ENCODE peak calls at places on chromosomes 16 and 17, in five cellular contexts. S is dorsolateral prefrontal cortex; O is CD4-positive, alpha-beta T cell; D is prostate gland; J is tibial nerve. P is an unnamed sample.

GRCh38 chr17:43722921-43723665 is 35.5 kb downstream of the SOST start:
- DNase-seq in S (no peak), O (no peak), D (no peak), J (no peak), P (peak; percentile 35)

GRCh38 chr16:28237754-28238357 is 26.1 kb upstream of the XPO6 start:
- DNase-seq in S (no peak), O (no peak), D (no peak), J (no peak), P (no peak)

GRCh38 chr16:75097941-75098897 is 18.4 kb downstream of the LDHD start:
- DNase-seq in S (no peak), O (peak; percentile 74), D (no peak), J (no peak), P (no peak)

GRCh38 chr16:50282010-50282538 is 15.7 kb downstream of the ADCY7 start:
- DNase-seq in S (peak; percentile 56), O (peak; percentile 56), D (peak; percentile 25), J (no peak), P (peak; percentile 81)

GRCh38 chr17:64387545-64388171 is 3.0 kb downstream of the PECAM1 start:
- DNase-seq in S (no peak), O (no peak), D (no peak), J (no peak), P (no peak)

GRCh38 chr16:54000361-54000760 is 286.2 kb downstream of the IRX3 start:
- DNase-seq in S (no peak), O (no peak), D (no peak), J (no peak), P (no peak)

GRCh38 chr17:76132574-76133338 is 8.3 kb downstream of the FOXJ1 start:
- DNase-seq in S (no peak), O (no peak), D (peak; percentile 79), J (no peak), P (peak; percentile 83)

GRCh38 chr17:20156196-20157077 is 147.3 kb downstream of the SPECC1 start:
- DNase-seq in S (no peak), O (peak; percentile 12), D (peak; percentile 40), J (no peak), P (peak; percentile 62)

GRCh38 chr16:10153993-10154788 is 28.0 kb downstream of the GRIN2A start:
- DNase-seq in S (no peak), O (no peak), D (no peak), J (no peak), P (no peak)

DNA sequence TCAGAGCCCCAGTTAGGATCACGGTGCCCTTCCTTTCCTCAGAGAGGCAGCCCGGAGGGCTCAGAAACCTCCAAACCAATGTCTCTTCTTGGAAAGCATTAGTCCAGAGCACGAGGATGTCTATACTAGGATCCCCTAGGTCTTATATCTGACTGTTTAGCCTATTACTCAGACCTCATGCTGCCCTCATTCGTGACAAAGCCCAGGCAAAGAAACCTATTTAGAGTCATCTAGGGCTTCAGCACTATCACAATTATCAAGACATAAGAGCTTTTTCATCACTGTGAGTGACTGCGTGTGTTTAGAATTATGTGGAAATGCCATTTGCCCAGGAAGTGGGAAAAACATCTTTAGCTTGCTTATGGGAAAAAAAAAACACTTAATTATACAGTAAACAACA is 159.8 kb upstream of the NOL11 start:
- DNase-seq in S (no peak), O (no peak), D (no peak), J (no peak), P (no peak)
- H3K27ac ChIP-seq in S (no peak overlapping the region), O (no peak overlapping the region), D (no peak overlapping the region), J (no peak overlapping the region), P (no peak overlapping the region)

GRCh38 chr16:8848231-8848938 is 20.4 kb downstream of the CARHSP1 start:
- DNase-seq in S (peak; percentile 26), O (no peak), D (no peak), J (no peak), P (no peak)
- H3K27ac ChIP-seq in S (no peak overlapping the region), O (no peak overlapping the region), D (no peak overlapping the region), J (peak overlapping the region; percentile 74), P (no peak overlapping the region)

GRCh38 chr16:23380501-23380951 is 72.5 kb downstream of the COG7 start:
- DNase-seq in S (no peak), O (no peak), D (no peak), J (no peak), P (no peak)

GRCh38 chr16:23377071-23377931 is 75.2 kb downstream of the SCNN1B start:
- DNase-seq in S (no peak), O (no peak), D (no peak), J (no peak), P (no peak)

GRCh38 chr16:23378256-23378655 is 74.7 kb downstream of the COG7 start:
- DNase-seq in S (no peak), O (no peak), D (no peak), J (no peak), P (no peak)

GRCh38 chr16:23378921-23379320 is 74.1 kb downstream of the COG7 start:
- DNase-seq in S (no peak), O (no peak), D (no peak), J (no peak), P (no peak)

DNA sequence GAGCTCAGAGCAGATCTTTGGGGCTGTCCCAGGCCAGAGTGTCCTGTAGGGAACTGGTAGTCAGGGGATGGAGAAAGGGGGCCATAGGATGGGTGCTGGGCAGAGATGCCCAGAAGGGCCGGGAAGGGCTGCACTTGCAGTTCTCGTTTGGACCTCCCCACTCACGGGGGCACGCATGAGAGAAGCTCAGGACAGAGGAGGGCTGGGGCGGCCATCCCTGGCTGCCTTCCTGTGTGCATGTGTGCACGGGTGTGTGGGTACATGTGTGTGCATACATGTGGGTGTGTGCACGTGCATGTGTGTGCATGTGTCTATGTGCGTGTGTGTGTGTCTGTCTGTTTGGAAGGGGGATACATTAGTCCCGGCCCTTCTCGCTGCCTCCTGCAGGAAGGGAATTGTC is 73.3 kb downstream of the COG7 start:
- DNase-seq in S (no peak), O (no peak), D (no peak), J (no peak), P (no peak)
- H3K27ac ChIP-seq in S (no peak overlapping the region), O (no peak overlapping the region), D (no peak overlapping the region), J (no peak overlapping the region), P (no peak overlapping the region)

GRCh38 chr17:80856863-80857488 is 134.7 kb upstream of the CHMP6 start:
- DNase-seq in S (no peak), O (no peak), D (no peak), J (no peak), P (no peak)
- H3K27ac ChIP-seq in S (no peak overlapping the region), O (no peak overlapping the region), D (no peak overlapping the region), J (no peak overlapping the region), P (no peak overlapping the region)

GRCh38 chr17:17595755-17596154 is 4.2 kb upstream of the PEMT start:
- DNase-seq in S (no peak), O (no peak), D (no peak), J (no peak), P (no peak)
- H3K27ac ChIP-seq in S (no peak overlapping the region), O (no peak overlapping the region), D (no peak overlapping the region), J (no peak overlapping the region), P (no peak overlapping the region)

GRCh38 chr16:20111143-20111542 is 37.5 kb upstream of the GPR139 start:
- DNase-seq in S (no peak), O (no peak), D (no peak), J (no peak), P (no peak)
- H3K27ac ChIP-seq in S (no peak overlapping the region), O (no peak overlapping the region), D (no peak overlapping the region), J (no peak overlapping the region), P (no peak overlapping the region)

DNA sequence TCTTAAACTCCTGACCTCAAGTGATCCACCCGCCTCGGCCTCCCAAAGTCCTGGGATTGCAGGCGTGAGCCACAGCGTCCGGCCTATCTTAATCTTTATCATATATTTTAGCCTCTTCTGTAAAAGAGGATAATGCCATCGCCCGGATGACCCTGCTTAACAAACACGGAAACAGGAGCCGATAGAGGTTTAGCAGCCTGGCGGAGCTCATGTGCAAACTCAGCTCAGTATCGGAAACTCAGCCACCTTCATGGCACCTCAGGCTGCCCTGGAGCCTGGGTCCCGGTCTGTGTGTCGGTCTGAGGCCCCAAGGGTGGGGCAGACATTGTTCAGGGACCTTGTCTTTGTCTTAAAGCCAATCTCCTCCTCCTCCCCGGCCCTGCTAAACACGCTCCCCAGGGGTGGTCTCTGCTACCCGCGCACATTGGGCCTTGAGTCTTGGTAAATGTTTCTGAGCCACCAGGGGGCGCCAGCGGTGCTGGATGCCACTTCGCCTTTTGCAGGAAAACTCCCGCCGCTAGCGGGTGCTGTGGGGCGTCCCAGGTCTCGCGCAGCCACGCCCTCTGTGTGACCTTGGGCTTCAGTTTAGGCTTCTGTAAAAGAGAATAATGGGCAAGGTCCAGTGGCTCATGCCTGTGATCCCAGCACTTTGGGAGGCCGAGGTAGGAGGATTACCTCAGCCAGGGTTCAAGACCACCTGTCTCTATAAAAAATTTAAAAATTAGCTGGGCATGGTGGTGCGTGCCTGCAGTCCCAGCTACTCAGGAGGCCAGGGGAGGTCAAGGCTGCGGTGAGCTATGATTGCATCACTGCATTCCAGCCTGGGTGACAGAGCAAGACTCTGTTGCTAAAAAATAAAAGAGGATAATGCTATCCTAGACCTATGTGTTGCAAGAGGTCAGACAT is 2.7 kb downstream of the CETP start:
- DNase-seq in S (peak; percentile 61), O (peak; percentile 90), D (peak; percentile 54), J (peak; percentile 76), P (peak; percentile 90)
- H3K27ac ChIP-seq in S (no peak overlapping the region), O (no peak overlapping the region), D (no peak overlapping the region), J (no peak overlapping the region), P (no peak overlapping the region)

DNA sequence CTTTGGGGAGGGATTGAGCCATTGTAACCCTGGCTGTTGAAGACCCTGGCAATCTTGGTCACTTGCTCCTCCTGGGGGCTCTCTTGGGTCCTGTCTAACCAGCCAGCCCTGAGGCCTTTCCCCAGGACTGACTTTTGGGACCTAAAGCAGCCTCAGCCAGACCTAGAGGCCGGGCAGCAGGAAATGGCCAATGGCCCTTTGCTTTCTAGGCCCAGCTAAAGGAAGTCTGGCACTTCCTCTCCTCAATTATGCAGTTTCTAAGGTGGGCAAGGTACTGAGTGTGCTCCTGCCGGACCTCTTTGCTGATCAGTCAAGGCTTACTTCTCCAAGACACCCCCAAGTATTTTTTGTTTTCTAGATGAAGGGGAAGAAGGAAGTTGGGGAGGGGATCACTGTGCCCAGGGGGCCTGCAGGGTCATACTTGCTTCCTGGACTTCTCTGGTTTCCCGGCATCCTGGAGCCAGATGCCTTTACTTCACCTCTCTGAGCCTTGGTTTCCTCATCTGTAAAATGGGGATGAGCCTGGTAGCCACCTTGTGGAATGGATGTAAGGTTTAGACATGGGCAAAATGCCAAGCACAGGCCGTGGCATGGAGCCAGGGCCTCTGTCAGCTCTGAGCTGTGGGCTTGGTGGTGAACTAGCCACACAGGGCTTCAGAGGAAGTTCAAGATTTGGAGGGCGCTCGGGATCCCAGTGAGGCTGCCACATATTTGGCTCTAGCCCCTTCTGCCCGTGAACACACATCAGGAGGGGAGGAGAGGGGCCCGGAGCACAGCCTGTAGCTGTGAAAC is 8.6 kb downstream of the CX3CL1 start:
- DNase-seq in S (no peak), O (no peak), D (no peak), J (no peak), P (peak; percentile 37)
- H3K27ac ChIP-seq in S (no peak overlapping the region), O (no peak overlapping the region), D (peak overlapping the region; percentile 23), J (peak overlapping the region; percentile 14), P (no peak overlapping the region)

P was measured in body of pancreas.